ENCODE peak calls at places on chromosomes 16 and 17, in eight cellular contexts. X is psoas muscle, W is astrocyte of the cerebellum, E is AG09309, S is heart right ventricle, O is A549, V is IMR-90, T is pancreas. R is an unnamed sample.

GRCh38 chr16:31201511-31202401 is 804 bp downstream of the PYCARD start:
- DNase-seq in S (peak; percentile 44), V (no peak), X (peak; percentile 37), T (peak; percentile 37), W (no peak), E (no peak), O (no peak), R (no peak)

GRCh38 chr17:1399366-1399678 is 700 bp downstream of the YWHAE start:
- DNase-seq in X (no peak), O (no peak), S (no peak), W (no peak), E (no peak), T (no peak), V (no peak), R (no peak)

GRCh38 chr17:43403846-43404245 is 5.1 kb downstream of the ARL4D start:
- DNase-seq in V (no peak), O (no peak), T (no peak), W (no peak), S (no peak), E (no peak), X (no peak), R (no peak)

GRCh38 chr16:2663553-2664521 is 18.5 kb upstream of the KCTD5 start:
- DNase-seq in V (no peak), O (no peak), X (no peak), T (peak; percentile 4), E (peak; percentile 76), W (no peak), S (no peak), R (no peak)

GRCh38 chr16:53282975-53283946 is 151.0 kb upstream of the RBL2 start:
- DNase-seq in S (no peak), O (peak; percentile 65), X (no peak), E (peak; percentile 23), V (peak; percentile 49), T (no peak), W (peak; percentile 18), R (peak; percentile 21)

GRCh38 chr16:52435573-52435972 is 111.4 kb downstream of the TOX3 start:
- DNase-seq in W (peak; percentile 12), T (no peak), X (no peak), S (no peak), E (no peak), O (no peak), V (no peak), R (no peak)

GRCh38 chr16:50282010-50282538 is 15.7 kb downstream of the ADCY7 start:
- DNase-seq in V (no peak), W (peak; percentile 40), E (no peak), O (no peak), T (no peak), S (peak; percentile 72), X (peak; percentile 68), R (no peak)

GRCh38 chr17:37490022-37490587 is 414 bp downstream of the DUSP14 start:
- DNase-seq in V (peak; percentile 45), O (peak; percentile 59), T (peak; percentile 65), S (peak; percentile 61), X (peak; percentile 68), W (no peak), E (no peak), R (no peak)

GRCh38 chr17:48595107-48595999 is 1.8 kb upstream of the HOXB5 start:
- DNase-seq in E (no peak), X (no peak), T (no peak), W (no peak), V (peak; percentile 53), O (no peak), S (no peak), R (no peak)

GRCh38 chr17:27525836-27526235 is 69.6 kb downstream of the KSR1 start:
- DNase-seq in V (no peak), O (no peak), X (no peak), E (no peak), S (no peak), W (no peak), T (no peak), R (no peak)

GRCh38 chr16:785563-786535 is 2.3 kb downstream of the RPUSD1 start:
- DNase-seq in V (peak; percentile 37), O (peak; percentile 77), X (peak; percentile 71), T (peak; percentile 64), E (peak; percentile 4), S (peak; percentile 75), W (no peak), R (no peak)
- TF ChIP-seq CTCF in V (peak; percentile 72), O (peak; percentile 74), X (peak; percentile 62), T (peak; percentile 61), E (peak; percentile 80), S (peak; percentile 55), W (peak; percentile 73), R (peak; percentile 75)

GRCh38 chr17:39820541-39820940 is 43.6 kb downstream of the IKZF3 start:
- DNase-seq in T (no peak), E (no peak), W (no peak), S (no peak), V (no peak), O (no peak), X (no peak), R (no peak)

GRCh38 chr17:39820987-39821386 is 43.1 kb downstream of the IKZF3 start:
- DNase-seq in S (no peak), X (no peak), O (no peak), T (no peak), E (no peak), W (no peak), V (no peak), R (no peak)

GRCh38 chr17:39822051-39822450 is 42.1 kb downstream of the IKZF3 start:
- DNase-seq in V (no peak), T (no peak), X (no peak), S (no peak), W (no peak), E (no peak), O (no peak), R (no peak)

GRCh38 chr17:39816272-39816671 is 47.8 kb downstream of the IKZF3 start:
- DNase-seq in E (no peak), O (no peak), V (no peak), S (no peak), X (no peak), T (no peak), W (no peak), R (no peak)

DNA sequence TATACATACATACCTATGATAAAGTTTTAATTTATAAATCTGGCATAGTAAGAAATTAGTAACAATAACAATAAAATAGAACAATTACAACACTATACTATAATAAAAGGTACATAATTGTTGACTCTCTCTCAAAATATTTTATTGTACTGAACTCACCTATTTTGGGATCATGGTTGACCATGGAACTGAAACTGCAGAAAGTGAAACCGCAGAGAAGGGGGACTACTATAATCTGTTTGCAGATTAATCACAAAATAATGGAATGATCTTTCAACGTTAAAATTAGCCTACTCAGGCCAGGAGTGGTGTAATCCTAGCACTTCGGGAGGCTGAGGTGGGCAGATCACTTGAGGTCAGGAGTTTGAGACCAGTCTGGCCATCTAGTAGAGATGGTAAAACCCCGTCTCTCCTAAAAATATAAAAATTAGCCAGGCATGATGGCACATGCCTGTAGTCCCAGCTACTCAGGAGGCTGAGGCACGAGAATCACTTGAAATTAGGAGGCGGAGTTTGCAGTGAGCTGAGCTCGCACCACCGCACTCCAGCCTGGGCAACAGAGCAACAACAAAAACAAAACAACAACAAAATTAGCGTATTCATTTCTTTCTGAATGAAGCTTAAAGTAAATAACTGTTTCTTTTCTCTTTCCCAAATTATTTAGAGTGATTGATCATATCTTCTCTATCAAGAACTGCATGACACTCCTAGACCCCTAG is 45.7 kb downstream of the IKZF3 start:
- DNase-seq in W (no peak), X (no peak), T (no peak), S (no peak), E (no peak), V (no peak), O (no peak), R (no peak)
- H3K4me3 ChIP-seq in W (no peak overlapping the region), X (no peak overlapping the region), T (no peak overlapping the region), S (no peak overlapping the region), E (no peak overlapping the region), V (no peak overlapping the region), O (no peak overlapping the region), R (no peak overlapping the region)

GRCh38 chr17:57195790-57196460 is 60.4 kb upstream of the MSI2 start:
- DNase-seq in V (no peak), W (no peak), S (no peak), T (no peak), X (no peak), E (no peak), O (no peak), R (no peak)
- TF ChIP-seq CTCF in V (no peak), W (no peak), S (no peak), T (no peak), X (no peak), E (no peak), O (no peak), R (no peak)

DNA sequence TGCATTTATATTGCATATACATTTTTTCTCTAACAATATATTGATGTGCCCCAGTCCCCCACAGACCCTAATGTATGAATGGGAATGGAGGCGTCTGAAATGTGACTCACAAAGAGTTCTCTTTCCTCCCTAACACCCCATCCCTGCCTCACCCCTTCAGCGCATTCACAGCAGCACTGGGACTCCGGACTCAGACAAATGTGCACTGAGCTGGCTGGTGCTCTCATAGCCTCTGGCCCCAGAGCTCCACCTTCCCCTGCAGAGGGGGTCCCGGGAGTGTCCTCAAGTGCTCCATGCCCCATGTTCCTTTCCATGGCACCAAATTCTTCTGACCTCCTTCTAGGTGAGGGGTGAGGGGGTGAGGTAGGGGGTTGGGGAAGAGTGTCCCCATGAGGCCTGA is 20.6 kb downstream of the NPTX1 start:
- DNase-seq in T (no peak), O (no peak), X (no peak), V (no peak), E (no peak), S (no peak), W (no peak), R (no peak)
- H3K4me3 ChIP-seq in T (peak overlapping the region; percentile 61), O (no peak overlapping the region), X (peak overlapping the region; percentile 79), V (no peak overlapping the region), E (no peak overlapping the region), S (peak overlapping the region; percentile 61), W (no peak overlapping the region), R (no peak overlapping the region)

DNA sequence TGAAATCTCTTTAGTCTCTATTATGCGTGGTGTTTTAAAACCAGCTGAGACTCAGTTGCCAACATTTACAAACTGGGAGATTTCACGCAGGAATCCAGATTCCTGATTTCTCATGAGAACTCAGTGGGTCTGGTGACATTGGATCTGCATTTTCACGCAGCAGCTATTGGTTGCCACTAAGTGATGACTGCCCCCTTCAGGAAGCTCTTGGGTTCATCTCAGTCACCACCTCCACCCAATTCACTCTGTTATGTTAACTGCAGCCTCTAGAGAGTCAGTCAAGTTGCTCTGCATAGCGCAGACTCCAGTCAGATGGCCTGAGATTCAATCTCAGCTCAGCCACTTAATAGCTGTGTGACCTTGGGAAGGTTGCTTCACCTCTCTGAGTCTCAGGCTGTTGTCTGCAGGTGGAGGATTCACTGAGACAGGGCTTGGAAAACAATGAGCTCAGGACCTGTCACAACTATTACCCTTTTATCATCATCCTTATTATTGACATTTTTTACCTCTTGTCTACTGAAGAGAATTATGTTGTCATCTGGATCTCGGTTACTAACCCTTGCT is 6.4 kb downstream of the SHISA9 start:
- DNase-seq in X (no peak), V (no peak), E (no peak), T (no peak), O (peak; percentile 40), S (no peak), W (no peak), R (no peak)
- TF ChIP-seq CTCF in X (no peak), V (no peak), E (peak; percentile 33), T (no peak), O (peak; percentile 24), S (no peak), W (no peak), R (peak; percentile 21)

R was measured in retinal pigment epithelial cell.